ENCODE peak calls at places on chromosomes 16 and 17, in four cellular contexts. One of them, this sample, is unnamed.

GRCh38 chr17:39222151-39222550 is 3.6 kb downstream of the STAC2 start:
- DNase-seq in AG04450: no peak
- DNase-seq in Caco-2: no peak
- DNase-seq in transverse colon: no peak
- DNase-seq in this sample: no peak

GRCh38 chr17:45949755-45950320 is 49.2 kb upstream of the STH start:
- DNase-seq in transverse colon: no peak
- DNase-seq in Caco-2: no peak
- DNase-seq in AG04450: no peak
- DNase-seq in this sample: no peak

GRCh38 chr17:79791354-79792123 is 5.3 kb downstream of the CBX8 start:
- DNase-seq in Caco-2: no peak
- DNase-seq in transverse colon: no peak
- DNase-seq in AG04450: no peak
- DNase-seq in this sample: no peak

GRCh38 chr17:43549496-43549895 is 3.4 kb upstream of the ETV4 start:
- DNase-seq in transverse colon: no peak
- DNase-seq in Caco-2: no peak
- DNase-seq in AG04450: no peak
- DNase-seq in this sample: no peak

GRCh38 chr17:44061446-44061845 is 5.0 kb downstream of the LSM12 start:
- DNase-seq in transverse colon: no peak
- DNase-seq in Caco-2: no peak
- DNase-seq in AG04450: no peak
- DNase-seq in this sample: no peak

GRCh38 chr17:30921544-30922196 is at the start of gene ADAP2:
- DNase-seq in Caco-2: peak
- DNase-seq in transverse colon: peak
- DNase-seq in AG04450: no peak
- DNase-seq in this sample: no peak

GRCh38 chr16:75011634-75012307 is 12.9 kb downstream of the ZNRF1 start:
- DNase-seq in transverse colon: no peak
- DNase-seq in AG04450: peak
- DNase-seq in Caco-2: no peak
- DNase-seq in this sample: no peak

GRCh38 chr16:67406628-67407027 is 9.6 kb downstream of the ZDHHC1 start:
- DNase-seq in AG04450: peak
- DNase-seq in transverse colon: no peak
- DNase-seq in Caco-2: no peak
- DNase-seq in this sample: no peak

GRCh38 chr17:73770115-73770848 is 126.0 kb upstream of the SDK2 start:
- DNase-seq in AG04450: peak
- DNase-seq in Caco-2: no peak
- DNase-seq in transverse colon: peak
- DNase-seq in this sample: no peak

GRCh38 chr17:39177256-39177655 is 11.3 kb upstream of the ARL5C start:
- DNase-seq in AG04450: no peak
- DNase-seq in Caco-2: peak
- DNase-seq in transverse colon: no peak
- DNase-seq in this sample: peak

GRCh38 chr16:21218135-21218534 is 6.8 kb upstream of the ZP2 start:
- DNase-seq in AG04450: no peak
- DNase-seq in Caco-2: peak
- DNase-seq in transverse colon: no peak
- DNase-seq in this sample: no peak

GRCh38 chr16:2535644-2536021 is 2.2 kb upstream of the PDPK1 start:
- DNase-seq in transverse colon: no peak
- DNase-seq in Caco-2: no peak
- DNase-seq in AG04450: peak
- DNase-seq in this sample: no peak

GRCh38 chr17:32269377-32269776 is 3.7 kb downstream of the RHBDL3 start:
- DNase-seq in AG04450: no peak
- DNase-seq in transverse colon: no peak
- DNase-seq in Caco-2: no peak
- DNase-seq in this sample: no peak

GRCh38 chr16:56985288-56985961 is 3.9 kb upstream of the NLRC5 start:
- DNase-seq in AG04450: peak
- DNase-seq in Caco-2: no peak
- DNase-seq in transverse colon: peak
- DNase-seq in this sample: no peak

GRCh38 chr16:14455577-14455976 is 174.5 kb downstream of the PARN start:
- DNase-seq in Caco-2: peak
- DNase-seq in transverse colon: no peak
- DNase-seq in AG04450: no peak
- DNase-seq in this sample: no peak

GRCh38 chr16:87765776-87766484 is at the start of gene KLHDC4:
- DNase-seq in AG04450: peak
- DNase-seq in Caco-2: peak
- DNase-seq in transverse colon: peak
- DNase-seq in this sample: peak

GRCh38 chr17:81440511-81441244 is 45.4 kb downstream of the BAHCC1 start:
- DNase-seq in Caco-2: peak
- DNase-seq in AG04450: no peak
- DNase-seq in transverse colon: no peak
- DNase-seq in this sample: no peak

GRCh38 chr17:17789828-17790672 is 46.7 kb downstream of the SREBF1 start:
- DNase-seq in Caco-2: peak
- DNase-seq in AG04450: no peak
- DNase-seq in transverse colon: no peak
- DNase-seq in this sample: no peak

GRCh38 chr16:10368984-10369551 is 16.8 kb upstream of the ATF7IP2 start:
- DNase-seq in transverse colon: no peak
- DNase-seq in AG04450: no peak
- DNase-seq in Caco-2: peak
- DNase-seq in this sample: no peak

GRCh38 chr17:44197980-44198720 is 1.5 kb downstream of the ATXN7L3 start:
- DNase-seq in Caco-2: peak
- DNase-seq in AG04450: no peak
- DNase-seq in transverse colon: peak
- DNase-seq in this sample: peak

GRCh38 chr17:55986817-55987216 is 166.5 kb upstream of the ANKFN1 start:
- DNase-seq in AG04450: no peak
- DNase-seq in Caco-2: no peak
- DNase-seq in transverse colon: no peak
- DNase-seq in this sample: no peak

GRCh38 chr16:73056383-73056782 is 8.5 kb upstream of the ZFHX3 start:
- DNase-seq in AG04450: no peak
- DNase-seq in transverse colon: no peak
- DNase-seq in Caco-2: no peak
- DNase-seq in this sample: no peak
- H3K4me3 ChIP-seq in AG04450: peak
- H3K4me3 ChIP-seq in transverse colon: peak
- H3K4me3 ChIP-seq in Caco-2: no peak
- H3K4me3 ChIP-seq in this sample: no peak

GRCh38 chr16:68644715-68645493 is at the start of gene CDH3:
- DNase-seq in AG04450: no peak
- DNase-seq in transverse colon: peak
- DNase-seq in Caco-2: peak
- DNase-seq in this sample: no peak
- H3K4me3 ChIP-seq in AG04450: no peak
- H3K4me3 ChIP-seq in transverse colon: peak
- H3K4me3 ChIP-seq in Caco-2: peak
- H3K4me3 ChIP-seq in this sample: no peak

DNA sequence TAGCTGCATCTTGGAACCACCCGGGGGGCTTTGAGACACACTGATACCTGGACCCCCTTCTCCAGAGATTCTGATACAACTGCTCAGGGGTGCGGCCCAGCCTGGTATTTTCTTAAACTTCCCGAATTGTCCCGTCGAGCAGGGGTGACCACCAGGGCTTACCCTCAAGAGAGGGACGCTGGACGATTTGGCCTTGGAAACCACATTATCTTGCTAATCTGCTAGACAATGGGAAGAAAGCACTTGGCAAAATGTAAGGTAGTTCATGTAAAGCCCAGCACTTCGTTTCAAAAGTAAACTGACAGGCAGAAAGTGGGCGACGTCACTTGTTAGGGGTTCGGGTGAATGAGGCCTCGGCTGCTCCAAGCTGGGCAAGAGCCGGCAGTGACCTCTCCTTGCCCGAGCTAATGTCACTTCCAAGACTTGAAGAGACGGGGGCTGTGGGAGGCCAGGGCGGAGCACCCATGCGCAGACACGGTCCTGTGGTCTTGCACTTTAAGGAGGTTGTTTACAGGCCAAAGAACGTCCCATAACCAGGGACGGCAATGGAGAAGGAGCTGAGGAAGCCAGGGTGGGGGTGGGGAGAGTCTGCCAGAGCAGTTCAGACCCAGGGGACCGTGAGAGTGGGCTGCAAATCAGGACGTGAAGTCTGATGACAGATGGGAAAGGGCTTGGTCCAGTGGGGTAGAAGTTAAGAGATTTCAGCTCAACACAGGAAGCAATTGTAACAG is 152.7 kb upstream of the GSE1 start:
- DNase-seq in transverse colon: no peak
- DNase-seq in Caco-2: no peak
- DNase-seq in AG04450: no peak
- DNase-seq in this sample: no peak
- H3K4me3 ChIP-seq in transverse colon: no peak
- H3K4me3 ChIP-seq in Caco-2: no peak
- H3K4me3 ChIP-seq in AG04450: no peak
- H3K4me3 ChIP-seq in this sample: no peak

GRCh38 chr16:68468849-68469248 is 20.5 kb upstream of the SMPD3 start:
- DNase-seq in Caco-2: no peak
- DNase-seq in transverse colon: no peak
- DNase-seq in AG04450: no peak
- DNase-seq in this sample: no peak

GRCh38 chr16:68469728-68470460 is 21.6 kb upstream of the SMPD3 start:
- DNase-seq in transverse colon: no peak
- DNase-seq in AG04450: no peak
- DNase-seq in Caco-2: no peak
- DNase-seq in this sample: no peak

GRCh38 chr16:68473358-68474064 is 25.2 kb upstream of the SMPD3 start:
- DNase-seq in Caco-2: no peak
- DNase-seq in AG04450: no peak
- DNase-seq in transverse colon: no peak
- DNase-seq in this sample: no peak

GRCh38 chr16:68472581-68472980 is 24.3 kb upstream of the SMPD3 start:
- DNase-seq in Caco-2: no peak
- DNase-seq in AG04450: no peak
- DNase-seq in transverse colon: no peak
- DNase-seq in this sample: no peak

DNA sequence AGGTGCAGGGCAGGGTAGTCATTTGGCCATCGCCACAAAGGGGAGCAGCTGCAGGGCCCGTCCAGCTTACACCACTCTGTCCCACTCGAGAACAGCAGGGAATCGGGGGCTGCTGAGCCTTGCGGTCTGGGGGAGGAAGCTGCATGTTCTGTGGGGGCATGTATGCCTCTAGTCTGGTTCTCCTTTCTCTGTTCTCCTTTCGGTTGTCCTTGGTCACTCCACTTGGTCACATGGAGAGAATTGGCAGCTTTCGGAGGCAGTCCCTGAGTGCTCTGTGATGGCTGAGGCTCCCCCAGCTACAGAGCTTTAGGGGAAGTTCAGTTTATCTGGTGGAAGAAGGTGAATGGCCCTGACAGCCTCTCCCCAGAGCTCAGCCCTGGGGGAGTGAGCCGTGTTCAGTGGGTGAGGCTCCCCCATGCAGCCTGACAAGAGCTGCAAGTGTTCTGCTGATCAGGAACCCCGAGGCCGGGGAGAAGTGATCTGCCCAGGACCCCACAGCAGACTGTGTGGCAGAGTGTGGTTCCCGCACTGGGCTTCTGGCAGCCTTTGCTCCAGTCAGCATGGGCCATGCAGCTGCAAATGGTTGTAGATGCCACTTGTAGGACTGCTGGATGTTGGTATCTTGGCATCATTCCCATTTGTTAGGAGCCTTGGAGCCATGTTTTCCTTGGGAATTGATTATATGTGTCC is 22.3 kb upstream of the SMPD3 start:
- DNase-seq in AG04450: no peak
- DNase-seq in Caco-2: no peak
- DNase-seq in transverse colon: peak
- DNase-seq in this sample: no peak
- H3K4me3 ChIP-seq in AG04450: no peak
- H3K4me3 ChIP-seq in Caco-2: no peak
- H3K4me3 ChIP-seq in transverse colon: peak
- H3K4me3 ChIP-seq in this sample: peak

GRCh38 chr16:1084971-1085370 is 11.1 kb downstream of the C1QTNF8 start:
- DNase-seq in AG04450: no peak
- DNase-seq in transverse colon: no peak
- DNase-seq in Caco-2: no peak
- DNase-seq in this sample: no peak
- H3K4me3 ChIP-seq in AG04450: no peak
- H3K4me3 ChIP-seq in transverse colon: no peak
- H3K4me3 ChIP-seq in Caco-2: no peak
- H3K4me3 ChIP-seq in this sample: no peak

GRCh38 chr17:49001671-49002070 is 4.5 kb downstream of the IGF2BP1 start:
- DNase-seq in Caco-2: no peak
- DNase-seq in AG04450: no peak
- DNase-seq in transverse colon: no peak
- DNase-seq in this sample: no peak
- H3K4me3 ChIP-seq in Caco-2: no peak
- H3K4me3 ChIP-seq in AG04450: peak
- H3K4me3 ChIP-seq in transverse colon: no peak
- H3K4me3 ChIP-seq in this sample: no peak

GRCh38 chr17:1485311-1485747 is 7.2 kb downstream of the MYO1C start:
- DNase-seq in Caco-2: peak
- DNase-seq in AG04450: no peak
- DNase-seq in transverse colon: peak
- DNase-seq in this sample: no peak

GRCh38 chr17:1484586-1485310 is 7.7 kb downstream of the MYO1C start:
- DNase-seq in transverse colon: peak
- DNase-seq in Caco-2: peak
- DNase-seq in AG04450: no peak
- DNase-seq in this sample: no peak

GRCh38 chr17:1482686-1483445 is 9.6 kb downstream of the MYO1C start:
- DNase-seq in transverse colon: no peak
- DNase-seq in AG04450: no peak
- DNase-seq in Caco-2: no peak
- DNase-seq in this sample: no peak

GRCh38 chr17:1485748-1486376 is 6.6 kb downstream of the MYO1C start:
- DNase-seq in AG04450: no peak
- DNase-seq in transverse colon: peak
- DNase-seq in Caco-2: peak
- DNase-seq in this sample: no peak

DNA sequence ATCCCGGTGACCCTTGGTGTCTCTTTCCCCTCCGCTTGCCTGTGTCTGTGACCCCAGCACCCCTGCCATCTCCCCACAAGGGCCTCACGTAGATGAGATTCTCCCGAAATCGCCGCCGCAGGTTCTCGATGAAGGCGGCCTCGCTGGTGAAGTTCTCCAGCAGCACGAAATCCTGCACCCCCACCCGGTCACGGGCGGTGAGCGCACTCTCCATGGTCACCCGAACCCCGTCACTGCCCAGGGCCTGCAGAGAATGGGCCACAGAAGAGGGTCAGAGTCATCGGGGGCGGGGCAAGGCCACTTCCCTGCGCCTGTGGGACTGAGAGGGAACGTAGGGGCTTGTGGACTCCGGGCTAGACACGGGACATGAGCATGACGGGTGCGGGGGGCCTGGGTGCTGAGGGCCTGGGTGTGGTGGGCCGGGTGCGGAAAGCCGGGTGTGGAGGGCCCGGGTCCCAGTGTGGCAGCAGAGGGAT is 8.4 kb downstream of the MYO1C start:
- DNase-seq in transverse colon: no peak
- DNase-seq in Caco-2: no peak
- DNase-seq in AG04450: no peak
- DNase-seq in this sample: no peak
- H3K4me3 ChIP-seq in transverse colon: peak
- H3K4me3 ChIP-seq in Caco-2: peak
- H3K4me3 ChIP-seq in AG04450: peak
- H3K4me3 ChIP-seq in this sample: no peak

GRCh38 chr17:66043419-66043818 is 148.5 kb downstream of the CEP112 start:
- DNase-seq in AG04450: no peak
- DNase-seq in Caco-2: no peak
- DNase-seq in transverse colon: no peak
- DNase-seq in this sample: no peak
- H3K4me3 ChIP-seq in AG04450: no peak
- H3K4me3 ChIP-seq in Caco-2: no peak
- H3K4me3 ChIP-seq in transverse colon: no peak
- H3K4me3 ChIP-seq in this sample: no peak